ENCODE peak calls at places on chromosomes 7 and 10, in four cellular contexts. One of them, this sample, is unnamed.

GRCh38 chr10:72045586-72045985 is 42.8 kb downstream of the SPOCK2 start:
- DNase-seq in IMR-90: no peak
- DNase-seq in H9: no peak
- DNase-seq in mesenchymal stem cell: peak
- DNase-seq in this sample: no peak

GRCh38 chr7:127322832-127323231 is 69.7 kb downstream of the ZNF800 start:
- DNase-seq in IMR-90: no peak
- DNase-seq in H9: no peak
- DNase-seq in mesenchymal stem cell: no peak
- DNase-seq in this sample: no peak

GRCh38 chr10:88689366-88689765 is 16.7 kb upstream of the LIPK start:
- DNase-seq in IMR-90: no peak
- DNase-seq in H9: no peak
- DNase-seq in mesenchymal stem cell: no peak
- DNase-seq in this sample: no peak

GRCh38 chr7:115274-115911 is 77.0 kb upstream of the FAM20C start:
- DNase-seq in IMR-90: peak
- DNase-seq in H9: no peak
- DNase-seq in mesenchymal stem cell: peak
- DNase-seq in this sample: no peak

GRCh38 chr10:34049887-34050286 is 715.4 kb upstream of the NRP1 start:
- DNase-seq in IMR-90: peak
- DNase-seq in H9: no peak
- DNase-seq in mesenchymal stem cell: peak
- DNase-seq in this sample: no peak

GRCh38 chr7:64308019-64308275 is 5.8 kb upstream of the ZNF736 start:
- DNase-seq in IMR-90: no peak
- DNase-seq in H9: no peak
- DNase-seq in mesenchymal stem cell: no peak
- DNase-seq in this sample: no peak

GRCh38 chr7:127504715-127505114 is 80.7 kb downstream of the GCC1 start:
- DNase-seq in IMR-90: peak
- DNase-seq in H9: peak
- DNase-seq in mesenchymal stem cell: peak
- DNase-seq in this sample: no peak

GRCh38 chr10:10804998-10805737 is 212.5 kb upstream of the CELF2 start:
- DNase-seq in IMR-90: peak
- DNase-seq in H9: no peak
- DNase-seq in mesenchymal stem cell: no peak
- DNase-seq in this sample: no peak

GRCh38 chr10:119496282-119496681 is 46.2 kb downstream of the RGS10 start:
- DNase-seq in IMR-90: no peak
- DNase-seq in H9: no peak
- DNase-seq in mesenchymal stem cell: peak
- DNase-seq in this sample: no peak

GRCh38 chr7:67018940-67019339 is 22.3 kb downstream of the TYW1 start:
- DNase-seq in IMR-90: no peak
- DNase-seq in H9: no peak
- DNase-seq in mesenchymal stem cell: no peak
- DNase-seq in this sample: no peak

GRCh38 chr10:67783576-67784294 is 54.3 kb downstream of the DNAJC12 start:
- DNase-seq in IMR-90: no peak
- DNase-seq in H9: no peak
- DNase-seq in mesenchymal stem cell: no peak
- DNase-seq in this sample: no peak

GRCh38 chr10:3103646-3104045 is 36.3 kb downstream of the PFKP start:
- DNase-seq in IMR-90: no peak
- DNase-seq in H9: no peak
- DNase-seq in mesenchymal stem cell: no peak
- DNase-seq in this sample: no peak

GRCh38 chr10:617471-617870 is 72.0 kb downstream of the DIP2C start:
- DNase-seq in IMR-90: no peak
- DNase-seq in H9: no peak
- DNase-seq in mesenchymal stem cell: no peak
- DNase-seq in this sample: no peak

GRCh38 chr10:16640153-16640552 is 118.5 kb upstream of the C1QL3 start:
- DNase-seq in IMR-90: no peak
- DNase-seq in H9: no peak
- DNase-seq in mesenchymal stem cell: no peak
- DNase-seq in this sample: no peak

GRCh38 chr10:110226555-110226925 is 19.1 kb downstream of the MXI1 start:
- DNase-seq in IMR-90: peak
- DNase-seq in H9: peak
- DNase-seq in mesenchymal stem cell: peak
- DNase-seq in this sample: peak

GRCh38 chr7:24734306-24734705 is 23.0 kb downstream of the GSDME start:
- DNase-seq in IMR-90: peak
- DNase-seq in H9: no peak
- DNase-seq in mesenchymal stem cell: no peak
- DNase-seq in this sample: no peak

GRCh38 chr7:26944486-26944885 is 80.1 kb upstream of the SKAP2 start:
- DNase-seq in IMR-90: no peak
- DNase-seq in H9: no peak
- DNase-seq in mesenchymal stem cell: no peak
- DNase-seq in this sample: no peak

GRCh38 chr7:80540841-80541240 is 29.0 kb upstream of the GNAT3 start:
- DNase-seq in IMR-90: no peak
- DNase-seq in H9: no peak
- DNase-seq in mesenchymal stem cell: peak
- DNase-seq in this sample: no peak

GRCh38 chr10:21427804-21428481 is 97.5 kb downstream of the SKIDA1 start:
- DNase-seq in IMR-90: peak
- DNase-seq in H9: no peak
- DNase-seq in mesenchymal stem cell: peak
- DNase-seq in this sample: no peak

GRCh38 chr10:110681023-110681681 is 37.0 kb downstream of the RBM20 start:
- DNase-seq in IMR-90: peak
- DNase-seq in H9: peak
- DNase-seq in mesenchymal stem cell: peak
- DNase-seq in this sample: peak

GRCh38 chr10:42975005-42975493 is 101.8 kb upstream of the RET start:
- DNase-seq in IMR-90: no peak
- DNase-seq in H9: peak
- DNase-seq in mesenchymal stem cell: no peak
- DNase-seq in this sample: no peak

GRCh38 chr7:150959739-150960734 is 18.1 kb downstream of the KCNH2 start:
- DNase-seq in IMR-90: no peak
- DNase-seq in H9: no peak
- DNase-seq in mesenchymal stem cell: no peak
- DNase-seq in this sample: no peak

GRCh38 chr7:16417958-16418357 is 3.4 kb downstream of the CRPPA start:
- DNase-seq in IMR-90: peak
- DNase-seq in H9: no peak
- DNase-seq in mesenchymal stem cell: no peak
- DNase-seq in this sample: no peak

DNA sequence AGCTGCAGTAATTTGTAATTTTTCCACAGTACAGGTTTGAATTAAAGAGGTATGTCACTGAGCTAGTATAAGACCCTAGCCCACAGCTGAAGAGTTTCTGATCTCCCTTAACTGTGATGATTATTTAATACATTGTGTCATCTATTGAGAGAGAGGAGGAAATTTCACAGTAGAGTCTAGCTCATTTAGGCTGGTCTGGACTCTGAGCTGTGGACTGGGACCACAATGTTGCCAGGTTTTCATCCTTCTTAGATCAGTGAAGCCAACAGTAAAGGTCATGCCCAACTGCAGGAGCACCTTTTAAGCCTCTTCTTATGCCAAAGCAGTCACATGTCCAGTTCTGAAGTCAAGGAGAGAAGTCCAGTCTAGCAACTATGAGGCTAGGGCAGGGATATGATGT is 8.9 kb downstream of the TES start:
- DNase-seq in IMR-90: no peak
- DNase-seq in H9: no peak
- DNase-seq in mesenchymal stem cell: no peak
- DNase-seq in this sample: no peak
- H3K23ac ChIP-seq in IMR-90: peak
- H3K23ac ChIP-seq in H9: no peak
- H3K23ac ChIP-seq in mesenchymal stem cell: no peak
- H3K23ac ChIP-seq in this sample: no peak

DNA sequence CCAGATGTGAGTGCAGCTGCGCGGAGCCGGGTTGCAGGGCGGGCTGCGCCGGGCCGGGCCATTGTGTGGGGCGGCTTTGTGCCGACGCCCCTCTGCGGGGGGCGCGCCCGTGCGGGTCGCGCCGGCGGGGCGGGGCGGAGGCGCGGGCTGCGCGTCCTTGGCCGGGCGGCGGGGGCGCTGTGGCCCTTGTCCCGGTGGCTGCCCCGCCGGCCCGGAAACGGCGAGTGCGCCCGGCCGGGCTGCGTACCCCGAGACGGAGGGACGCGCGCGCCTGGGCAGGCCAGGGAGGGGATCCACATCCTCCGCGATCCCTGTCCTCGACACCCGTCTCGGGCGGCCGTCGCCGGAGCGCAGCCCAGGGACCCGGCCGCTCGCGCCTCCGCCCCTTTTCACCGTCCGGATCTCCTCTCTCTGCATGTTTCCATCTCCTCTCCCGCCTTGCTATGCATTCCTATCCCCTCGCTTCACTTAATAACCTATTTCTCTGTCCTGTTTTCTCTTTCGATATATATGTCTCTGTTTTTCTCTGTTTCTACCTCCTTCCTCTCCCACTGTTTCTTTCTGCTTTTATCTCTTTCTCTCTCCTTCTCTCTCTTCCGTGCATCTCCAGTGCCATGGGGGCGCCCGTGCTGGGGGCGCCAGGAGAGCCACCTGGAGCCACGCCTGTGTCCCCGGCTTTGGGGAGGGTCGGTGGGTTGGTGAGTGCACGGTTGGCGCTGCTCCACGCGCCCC is 765 bp downstream of the PFKFB3 start:
- DNase-seq in IMR-90: peak
- DNase-seq in H9: peak
- DNase-seq in mesenchymal stem cell: peak
- DNase-seq in this sample: peak
- H3K23ac ChIP-seq in IMR-90: peak
- H3K23ac ChIP-seq in H9: no peak
- H3K23ac ChIP-seq in mesenchymal stem cell: no peak
- H3K23ac ChIP-seq in this sample: peak

GRCh38 chr10:22445460-22445859 is 100.2 kb downstream of the SPAG6 start:
- DNase-seq in IMR-90: no peak
- DNase-seq in H9: no peak
- DNase-seq in mesenchymal stem cell: peak
- DNase-seq in this sample: no peak
- H3K23ac ChIP-seq in IMR-90: no peak
- H3K23ac ChIP-seq in H9: no peak
- H3K23ac ChIP-seq in mesenchymal stem cell: no peak
- H3K23ac ChIP-seq in this sample: no peak

GRCh38 chr7:8175929-8176369 is 86.0 kb downstream of the ICA1 start:
- DNase-seq in IMR-90: no peak
- DNase-seq in H9: no peak
- DNase-seq in mesenchymal stem cell: no peak
- DNase-seq in this sample: no peak
- H3K23ac ChIP-seq in IMR-90: no peak
- H3K23ac ChIP-seq in H9: no peak
- H3K23ac ChIP-seq in mesenchymal stem cell: no peak
- H3K23ac ChIP-seq in this sample: no peak

DNA sequence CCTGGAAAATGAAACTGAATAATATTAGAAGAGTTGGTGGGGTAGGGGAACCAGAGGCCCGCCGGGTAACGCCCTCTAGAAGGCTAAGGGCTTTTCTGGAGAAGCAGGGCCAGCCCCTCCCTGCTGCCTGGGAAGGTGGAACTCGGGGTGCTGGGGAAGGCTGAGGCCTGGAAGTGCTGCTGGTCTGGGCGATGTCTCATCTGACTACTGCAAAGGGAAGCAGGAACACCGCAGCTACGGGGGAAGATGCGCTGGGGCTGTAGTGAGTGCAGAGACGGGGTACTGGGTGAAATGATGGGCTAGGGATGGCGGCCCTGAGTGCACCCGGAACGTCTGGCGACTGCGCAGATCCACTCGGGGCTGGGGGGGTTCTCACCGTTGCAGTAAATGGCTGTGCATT is 195.3 kb upstream of the ADARB2 start:
- DNase-seq in IMR-90: no peak
- DNase-seq in H9: no peak
- DNase-seq in mesenchymal stem cell: no peak
- DNase-seq in this sample: no peak
- H3K23ac ChIP-seq in IMR-90: no peak
- H3K23ac ChIP-seq in H9: no peak
- H3K23ac ChIP-seq in mesenchymal stem cell: no peak
- H3K23ac ChIP-seq in this sample: no peak

DNA sequence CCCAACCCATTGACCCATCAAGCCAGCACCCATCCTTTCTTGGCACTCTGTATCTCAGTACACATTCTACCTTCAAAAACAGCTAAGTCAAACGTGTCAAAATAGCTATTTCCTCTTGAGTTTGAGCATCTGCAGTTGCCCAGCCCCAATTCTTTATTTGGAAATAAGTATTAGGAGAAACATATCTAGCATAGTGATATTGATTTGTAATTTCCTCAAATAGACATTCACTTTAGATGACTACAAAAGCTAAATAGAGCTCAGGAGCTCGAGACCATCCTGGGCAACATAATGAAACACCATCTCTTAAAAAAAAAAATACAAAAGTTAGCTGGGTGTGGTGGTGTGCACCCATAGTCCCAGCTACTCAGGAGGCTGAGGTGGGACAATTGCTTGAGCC is 59.2 kb upstream of the AGBL3 start:
- DNase-seq in IMR-90: no peak
- DNase-seq in H9: no peak
- DNase-seq in mesenchymal stem cell: no peak
- DNase-seq in this sample: no peak
- H3K23ac ChIP-seq in IMR-90: no peak
- H3K23ac ChIP-seq in H9: no peak
- H3K23ac ChIP-seq in mesenchymal stem cell: no peak
- H3K23ac ChIP-seq in this sample: no peak

DNA sequence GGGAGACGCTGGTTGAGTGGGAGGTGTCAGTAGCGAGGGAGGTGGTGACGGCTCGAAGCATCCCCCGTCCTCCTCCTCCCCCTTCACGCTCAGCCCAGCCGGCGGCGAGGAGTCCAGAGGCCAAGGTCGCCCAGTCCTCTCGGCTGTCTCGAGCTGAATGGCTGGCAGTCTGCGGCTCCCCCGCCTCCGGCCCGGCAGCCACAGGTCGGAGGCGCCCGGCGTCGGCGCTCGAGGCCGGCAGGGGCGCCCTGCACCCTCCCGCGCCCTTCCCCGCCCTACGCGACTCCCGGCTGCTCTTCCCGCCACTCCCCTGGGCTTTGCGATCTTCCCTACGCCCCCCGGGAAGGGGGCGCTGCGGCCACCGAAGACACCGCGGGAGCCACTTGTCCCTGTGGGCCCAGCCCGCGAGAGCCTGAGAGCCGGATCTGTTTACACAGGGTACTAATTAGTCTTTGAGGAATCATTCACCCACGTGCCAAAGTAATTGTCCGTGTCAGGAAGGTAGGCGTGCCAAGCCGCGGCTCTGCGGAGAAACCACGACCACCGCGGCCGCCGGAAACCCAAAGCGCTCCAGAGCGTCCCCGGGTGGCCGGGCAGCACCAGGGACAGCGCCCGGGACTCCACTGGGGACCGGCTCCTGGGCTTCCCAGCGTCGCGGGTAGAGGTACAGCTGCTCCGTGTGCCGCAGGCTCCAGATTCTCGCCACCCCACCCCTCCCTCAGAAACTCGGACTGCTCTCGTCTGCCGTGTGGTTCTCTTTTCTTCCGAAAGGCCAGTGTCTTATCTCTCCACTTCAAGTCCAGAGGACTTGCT is at the start of gene NXPH1:
- DNase-seq in IMR-90: no peak
- DNase-seq in H9: peak
- DNase-seq in mesenchymal stem cell: peak
- DNase-seq in this sample: peak
- H3K23ac ChIP-seq in IMR-90: no peak
- H3K23ac ChIP-seq in H9: no peak
- H3K23ac ChIP-seq in mesenchymal stem cell: no peak
- H3K23ac ChIP-seq in this sample: peak

This sample was measured in neuronal stem cell.